ENCODE peak calls at places on chromosome 4, in six cellular contexts. Z is lower leg skin, J is epithelial cell of esophagus, B is IMR-90, D is fibroblast of mammary gland, R is GM23338. Y is an unnamed sample.

GRCh38 chr4:152033621-152034020 is 272.8 kb upstream of the GATB start:
- DNase-seq in Z (no peak), R (no peak), D (peak), J (no peak), B (peak), Y (no peak)

GRCh38 chr4:153513596-153513995 is 47.4 kb downstream of the TMEM131L start:
- DNase-seq in D (peak), Z (no peak), R (no peak), B (peak), J (no peak), Y (no peak)

GRCh38 chr4:183430317-183430986 is 14.0 kb upstream of the CDKN2AIP start:
- DNase-seq in R (peak), B (no peak), J (no peak), D (no peak), Z (no peak), Y (peak)

GRCh38 chr4:165154482-165154881 is 41.8 kb upstream of the TMEM192 start:
- DNase-seq in Z (no peak), B (no peak), D (no peak), J (no peak), R (no peak), Y (no peak)

GRCh38 chr4:110071466-110071865 is 126.9 kb downstream of the ELOVL6 start:
- DNase-seq in R (no peak), B (no peak), J (no peak), Z (no peak), D (no peak), Y (no peak)

GRCh38 chr4:117996891-117997290 is 37.4 kb upstream of the NDST3 start:
- DNase-seq in J (no peak), Z (no peak), D (no peak), B (no peak), R (no peak), Y (no peak)

GRCh38 chr4:155377281-155377680 is 516 bp upstream of the MAP9 start:
- DNase-seq in R (no peak), D (peak), Z (no peak), B (peak), J (peak), Y (no peak)

GRCh38 chr4:120096508-120097297 is 30.1 kb upstream of the MAD2L1 start:
- DNase-seq in D (peak), J (peak), Z (no peak), B (peak), R (no peak), Y (no peak)

GRCh38 chr4:139815646-139816601 is 150.3 kb downstream of the MGST2 start:
- DNase-seq in Z (peak), J (peak), B (peak), R (peak), D (peak), Y (no peak)

GRCh38 chr4:19857405-19857804 is 394.3 kb upstream of the SLIT2 start:
- DNase-seq in D (peak), B (peak), J (no peak), Z (no peak), R (no peak), Y (no peak)

GRCh38 chr4:153649572-153649991 is 34.5 kb upstream of the TLR2 start:
- DNase-seq in D (peak), J (peak), R (peak), B (peak), Z (no peak), Y (no peak)

DNA sequence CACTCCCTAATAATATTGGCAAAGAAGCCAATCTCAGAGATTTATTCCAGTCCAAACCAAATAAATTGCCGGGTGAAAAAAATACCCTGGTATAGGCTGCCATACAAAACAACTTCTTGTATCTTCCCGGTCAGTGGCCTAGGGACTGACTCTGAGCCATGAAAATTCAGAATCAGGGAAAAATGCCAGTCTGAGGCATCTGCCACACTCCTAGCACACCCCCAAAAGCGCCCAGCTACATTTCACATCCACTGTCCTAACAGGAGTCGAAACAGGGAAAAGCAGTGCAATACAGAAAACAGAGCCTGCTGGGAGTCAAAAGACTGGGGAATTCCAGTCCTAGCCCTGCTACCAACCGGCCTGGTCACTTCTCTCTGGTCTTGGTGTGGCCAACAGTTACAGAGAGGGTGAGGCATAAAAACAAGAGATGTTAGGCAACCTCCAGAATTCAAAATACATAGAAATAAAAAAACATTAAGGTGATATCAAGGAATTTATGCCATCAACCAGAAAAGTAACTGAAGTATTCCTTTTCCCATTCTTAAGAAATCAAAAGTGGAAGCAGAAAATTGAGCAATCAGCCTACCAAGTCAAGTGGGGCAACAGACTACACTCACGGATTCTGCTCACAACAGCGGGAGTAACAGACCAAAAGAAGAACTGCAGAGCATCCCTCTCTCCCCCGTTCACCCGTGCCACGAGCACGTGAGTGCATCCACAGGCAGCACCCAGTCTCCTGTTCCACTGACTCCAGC is 29.5 kb downstream of the AFAP1 start:
- DNase-seq in Z (no peak), B (peak), J (peak), R (no peak), D (peak), Y (no peak)
- H3K4me3 ChIP-seq in Z (no peak), B (no peak), J (no peak), R (no peak), D (peak), Y (no peak)

GRCh38 chr4:76689079-76689817 is 208.7 kb downstream of the SOWAHB start:
- DNase-seq in R (peak), B (peak), J (peak), Z (no peak), D (no peak), Y (peak)

GRCh38 chr4:76690091-76690905 is 207.6 kb downstream of the SOWAHB start:
- DNase-seq in Z (no peak), J (peak), R (peak), B (peak), D (no peak), Y (no peak)

GRCh38 chr4:76690906-76691275 is 207.1 kb downstream of the SOWAHB start:
- DNase-seq in D (no peak), R (no peak), Z (no peak), B (peak), J (no peak), Y (no peak)

GRCh38 chr4:76687730-76688441 is 210.1 kb downstream of the SOWAHB start:
- DNase-seq in R (peak), B (no peak), D (no peak), J (no peak), Z (no peak), Y (no peak)

GRCh38 chr4:76688737-76689078 is 209.2 kb downstream of the SOWAHB start:
- DNase-seq in D (no peak), J (peak), Z (no peak), B (peak), R (peak), Y (no peak)
- H3K4me3 ChIP-seq in D (peak), J (peak), Z (no peak), B (peak), R (peak), Y (no peak)

GRCh38 chr4:834368-835147 is 8.6 kb upstream of the CPLX1 start:
- DNase-seq in B (no peak), Z (no peak), R (no peak), D (no peak), J (no peak), Y (peak)

GRCh38 chr4:833156-833555 is 7.2 kb upstream of the CPLX1 start:
- DNase-seq in D (no peak), Z (no peak), J (no peak), B (no peak), R (no peak), Y (peak)

GRCh38 chr4:835148-836002 is 9.4 kb upstream of the CPLX1 start:
- DNase-seq in J (no peak), B (no peak), Z (no peak), R (no peak), D (no peak), Y (peak)

GRCh38 chr4:832536-832935 is 6.6 kb upstream of the CPLX1 start:
- DNase-seq in D (no peak), Z (no peak), R (no peak), B (no peak), J (no peak), Y (peak)

DNA sequence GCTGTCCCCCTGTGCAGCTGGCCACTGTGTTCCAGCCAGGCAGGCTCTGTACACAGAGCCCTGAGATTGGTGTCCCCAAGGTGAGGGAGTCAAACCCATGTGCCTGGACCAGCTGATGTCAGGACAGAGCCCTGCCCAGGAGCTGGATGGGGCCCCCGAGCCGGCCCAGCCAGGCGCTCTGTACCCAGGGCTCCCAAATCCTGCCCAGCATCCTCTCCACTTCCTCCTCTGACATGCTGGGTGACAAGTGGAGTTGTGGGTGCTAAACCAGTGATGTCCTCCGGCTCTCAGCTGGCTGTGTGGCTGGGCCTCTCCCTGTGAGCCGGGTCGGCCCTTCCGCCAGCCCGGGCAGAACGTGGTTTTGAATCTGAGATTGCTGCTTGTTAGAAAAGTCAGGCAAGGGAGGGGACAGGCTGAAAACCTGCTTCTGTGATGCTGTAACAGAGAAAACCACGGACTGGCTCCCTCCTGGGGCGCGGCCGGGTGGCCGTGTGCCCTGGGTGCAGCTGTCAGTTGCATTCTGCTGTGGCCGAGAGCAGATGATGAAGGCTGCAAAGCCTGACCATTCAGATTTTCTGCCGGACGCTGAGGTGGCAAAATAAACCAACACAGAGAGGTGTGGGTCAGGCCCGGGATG is 7.9 kb upstream of the CPLX1 start:
- DNase-seq in J (no peak), Z (no peak), D (no peak), R (no peak), B (no peak), Y (peak)
- H3K4me3 ChIP-seq in J (no peak), Z (no peak), D (no peak), R (no peak), B (no peak), Y (no peak)

DNA sequence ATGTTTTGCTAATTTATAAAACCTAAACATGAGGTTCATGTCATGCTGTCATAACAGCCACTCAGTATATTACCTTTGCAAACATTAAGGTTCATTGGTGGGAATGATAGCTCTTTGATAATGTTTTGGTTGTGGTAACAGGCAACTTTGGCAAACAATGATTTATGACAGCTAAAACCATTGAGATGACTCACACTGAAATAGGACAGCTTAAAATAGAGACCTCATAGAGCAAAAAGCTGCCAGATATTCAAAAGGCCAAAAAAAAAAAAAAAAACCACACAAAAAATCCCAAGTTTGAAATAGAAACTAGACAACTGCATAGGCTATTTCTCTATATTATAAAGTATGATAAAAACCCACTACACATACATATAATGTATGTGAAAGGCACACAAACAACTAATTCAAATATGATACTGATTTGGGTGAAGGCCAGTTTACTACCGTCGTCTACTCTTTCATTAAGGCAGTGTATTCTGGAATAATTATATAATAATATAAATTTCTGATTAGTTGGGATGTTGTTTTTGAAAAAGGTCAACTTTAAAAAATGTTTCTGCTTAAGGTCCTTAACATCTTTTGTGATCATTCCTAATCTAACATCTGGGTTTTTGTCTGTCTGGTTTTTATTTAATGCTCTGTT is 646.0 kb upstream of the PITX2 start:
- DNase-seq in J (no peak), D (peak), B (peak), R (no peak), Z (no peak), Y (no peak)
- H3K4me3 ChIP-seq in J (no peak), D (no peak), B (no peak), R (no peak), Z (no peak), Y (no peak)

Y was measured in spleen.